ENCODE peak calls at places on chromosomes 4 and X, in five cellular contexts. E, S, R, Z and V are unnamed samples.

GRCh38 chr4:64724689-64725088 is 315.4 kb upstream of the TECRL start:
- DNase-seq in R (no peak), S (no peak), Z (no peak), E (no peak), V (no peak)

GRCh38 chrX:150357790-150358189 is 5.3 kb upstream of the MAMLD1 start:
- DNase-seq in E (no peak), S (no peak), R (no peak), Z (no peak), V (no peak)

GRCh38 chrX:69503835-69504625 is at the start of gene NALF2:
- DNase-seq in E (peak), S (peak), R (peak), Z (peak), V (peak)

GRCh38 chr4:124092101-124093057 is 620.2 kb downstream of the ANKRD50 start:
- DNase-seq in Z (no peak), R (no peak), S (no peak), E (no peak), V (no peak)

GRCh38 chrX:53319614-53320542 is 38.5 kb upstream of the IQSEC2 start:
- DNase-seq in S (no peak), Z (no peak), R (no peak), E (no peak), V (no peak)

GRCh38 chr4:120918788-120919187 is 3.7 kb downstream of the PRDM5 start:
- DNase-seq in E (no peak), Z (no peak), R (no peak), S (no peak), V (no peak)

GRCh38 chr4:89134775-89135319 is 23.5 kb downstream of the TIGD2 start:
- DNase-seq in R (no peak), Z (peak), E (no peak), S (no peak), V (peak)

GRCh38 chr4:81165853-81166430 is 49.1 kb downstream of the PRKG2 start:
- DNase-seq in R (no peak), E (no peak), Z (no peak), S (no peak), V (no peak)

GRCh38 chr4:186693159-186693815 is 30.4 kb downstream of the FAT1 start:
- DNase-seq in E (no peak), R (no peak), Z (peak), S (no peak), V (no peak)

GRCh38 chr4:73257995-73258667 is 467 bp downstream of the ANKRD17 start:
- DNase-seq in E (peak), R (peak), Z (peak), S (peak), V (peak)
- H2BK120ac ChIP-seq in E (no peak), R (no peak), Z (peak), S (no peak), V (peak)

GRCh38 chr4:52574036-52574435 is 85.1 kb downstream of the USP46 start:
- DNase-seq in Z (peak), S (no peak), E (no peak), R (no peak), V (no peak)
- H2BK12ac ChIP-seq in Z (no peak), S (no peak), E (no peak), R (no peak), V (no peak)

DNA sequence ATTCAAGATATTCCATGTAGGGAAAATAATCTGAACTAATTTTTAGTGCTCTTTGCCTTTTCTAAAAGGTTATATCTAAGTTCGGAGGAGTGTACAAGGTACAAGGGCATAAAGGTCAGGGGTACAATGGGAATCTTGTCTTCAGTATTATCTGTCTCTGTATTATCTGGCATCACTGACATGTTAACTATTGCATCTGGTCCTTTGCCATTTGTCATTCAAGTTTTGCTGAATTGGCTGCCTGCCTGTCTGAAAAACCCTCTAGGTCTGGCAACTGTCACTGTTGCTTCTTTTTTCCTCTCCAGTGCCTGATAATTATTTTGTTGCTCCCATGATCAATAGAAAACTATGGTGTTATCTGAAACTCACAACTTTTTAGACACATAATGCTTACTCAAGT is 112.5 kb upstream of the STK26 start:
- DNase-seq in Z (no peak), S (no peak), R (no peak), E (no peak), V (no peak)
- H3K27ac ChIP-seq in Z (no peak), S (no peak), R (no peak), E (no peak), V (no peak)

GRCh38 chrX:107721318-107721717 is 54.3 kb downstream of the TSC22D3 start:
- DNase-seq in S (no peak), R (no peak), Z (no peak), E (no peak), V (no peak)

GRCh38 chrX:107716045-107716684 is 59.4 kb downstream of the TSC22D3 start:
- DNase-seq in E (peak), S (peak), R (no peak), Z (no peak), V (no peak)

GRCh38 chrX:107716816-107717700 is 58.5 kb downstream of the TSC22D3 start:
- DNase-seq in E (peak), S (peak), R (peak), Z (peak), V (peak)

GRCh38 chrX:107715331-107716044 is 60.1 kb downstream of the TSC22D3 start:
- DNase-seq in E (no peak), R (no peak), S (no peak), Z (peak), V (no peak)

GRCh38 chrX:107718156-107718621 is 57.4 kb downstream of the TSC22D3 start:
- DNase-seq in S (peak), R (peak), Z (peak), E (peak), V (peak)
- H2BK120ac ChIP-seq in S (no peak), R (peak), Z (no peak), E (no peak), V (no peak)

DNA sequence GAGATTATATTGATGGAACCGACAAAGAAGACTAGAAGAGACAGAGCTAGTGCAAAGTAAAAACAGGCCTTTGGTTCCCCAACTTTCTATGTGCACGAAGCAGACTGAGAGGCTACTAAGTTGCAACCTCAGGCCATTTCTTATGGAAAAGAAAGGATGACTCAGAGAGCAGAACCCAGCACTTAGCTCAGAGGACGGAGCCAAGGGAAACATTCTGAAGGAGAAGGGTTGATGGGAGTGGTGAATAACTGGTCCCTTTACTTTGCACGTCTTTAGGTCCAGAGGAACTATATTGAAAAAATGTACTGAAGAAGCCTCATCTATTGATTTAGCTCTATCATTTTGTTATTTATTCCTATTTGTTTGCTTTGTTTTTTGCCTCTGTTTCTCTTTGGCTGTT is 182.1 kb downstream of the CPE start:
- DNase-seq in Z (no peak), E (no peak), S (no peak), R (no peak), V (no peak)
- H2BK12ac ChIP-seq in Z (no peak), E (no peak), S (no peak), R (no peak), V (no peak)

GRCh38 chrX:57596109-57596870 is 4.5 kb downstream of the ZXDB start:
- DNase-seq in Z (peak), R (no peak), E (no peak), S (no peak), V (peak)

DNA sequence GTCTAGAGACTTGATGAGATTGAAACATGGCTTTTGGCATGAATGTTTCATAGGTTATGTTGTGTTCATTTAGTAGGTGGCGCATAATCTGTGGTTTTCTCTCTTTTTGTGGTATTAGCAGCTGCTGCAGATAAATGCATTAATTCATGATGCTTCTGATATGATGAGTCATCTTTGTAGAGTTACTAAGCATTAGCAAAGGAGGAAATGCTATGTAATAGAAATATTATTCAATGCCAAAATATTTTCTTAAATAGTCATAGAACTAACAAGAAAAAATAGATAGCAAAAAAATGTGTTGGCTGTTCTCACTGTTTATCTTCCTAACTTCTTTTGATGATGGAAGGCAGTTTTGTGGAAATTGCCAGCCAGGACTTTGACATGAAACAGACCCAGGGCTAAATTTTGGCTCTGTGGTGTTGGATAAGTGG is 3.6 kb downstream of the ZXDB start:
- DNase-seq in E (no peak), Z (peak), R (no peak), S (no peak), V (peak)
- H3K27ac ChIP-seq in E (no peak), Z (no peak), R (no peak), S (no peak), V (no peak)

DNA sequence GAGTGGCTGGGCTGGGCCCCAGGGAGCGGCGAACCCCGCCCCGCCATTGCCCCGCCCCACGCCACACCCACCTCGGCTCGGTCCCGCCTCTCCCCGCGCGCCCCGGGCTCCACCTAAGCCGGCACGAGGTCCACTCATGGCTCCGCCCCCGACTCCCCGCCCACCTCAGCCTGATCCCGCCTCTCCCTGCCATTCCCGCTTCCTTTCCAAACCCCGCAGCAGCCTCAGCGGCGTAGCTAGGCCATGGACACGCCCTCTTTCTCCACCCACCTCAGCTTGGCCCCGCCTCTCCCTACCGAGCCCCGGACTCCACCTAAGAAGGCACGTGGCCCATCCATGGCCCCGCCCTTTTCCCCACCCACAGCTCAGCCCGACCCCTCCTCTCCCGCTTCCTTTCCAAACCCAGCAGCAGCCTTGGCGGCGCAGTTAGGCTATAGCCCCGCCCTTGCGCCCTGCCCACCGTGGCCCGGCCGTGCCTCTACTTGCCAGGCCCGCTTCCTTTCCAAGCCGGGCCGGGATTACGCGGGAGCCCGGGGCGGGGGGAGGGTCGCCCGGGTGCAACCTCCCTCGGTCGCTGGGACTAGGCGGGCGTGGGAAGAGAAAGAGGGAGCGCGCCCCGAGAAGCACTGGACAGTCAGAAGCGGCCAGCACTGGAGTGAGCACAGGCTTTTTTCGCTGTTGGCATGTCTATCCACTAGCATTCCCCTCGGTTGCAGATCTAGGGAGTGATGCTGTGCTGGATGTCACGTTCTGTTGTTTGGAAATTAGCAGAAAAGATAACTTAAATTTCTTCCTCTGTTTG is at the start of gene RELL1:
- DNase-seq in E (peak), Z (peak), S (peak), R (peak), V (peak)
- H2BK120ac ChIP-seq in E (no peak), Z (peak), S (no peak), R (peak), V (peak)

GRCh38 chr4:30610361-30610760 is 109.8 kb upstream of the PCDH7 start:
- DNase-seq in S (no peak), E (no peak), R (no peak), Z (no peak), V (no peak)
- H2BK12ac ChIP-seq in S (no peak), E (no peak), R (no peak), Z (no peak), V (no peak)

GRCh38 chrX:108071578-108071977 is 19.8 kb downstream of the PSMD10 start:
- DNase-seq in R (no peak), Z (no peak), S (no peak), E (no peak), V (no peak)
- H3K27ac ChIP-seq in R (no peak), Z (no peak), S (no peak), E (no peak), V (no peak)

DNA sequence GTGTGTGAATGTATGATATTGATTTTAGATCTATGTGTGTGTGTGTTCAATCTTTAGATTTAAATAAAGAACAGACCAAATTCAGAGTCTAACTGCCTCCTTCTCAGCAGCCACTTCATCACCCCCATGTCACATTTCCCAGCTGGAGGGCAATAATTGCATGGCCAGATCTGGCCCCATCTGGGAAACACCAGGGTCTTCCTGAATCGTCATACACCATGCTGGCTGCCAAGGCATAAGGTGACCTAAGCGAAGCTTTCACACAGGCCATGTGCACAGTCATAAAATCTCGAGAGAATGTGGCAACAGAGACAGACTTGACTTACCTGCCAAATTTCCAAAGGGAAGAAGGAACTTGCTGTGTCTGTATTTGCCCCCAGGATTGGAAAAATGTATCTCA is 269 bp downstream of the PLAC1 start:
- DNase-seq in S (no peak), E (no peak), Z (no peak), R (no peak), V (peak)
- H2BK120ac ChIP-seq in S (no peak), E (no peak), Z (no peak), R (no peak), V (no peak)